ENCODE peak calls at places on chromosomes 5 and 9, in six cellular contexts. S is RPMI7951; X is stimulated activated CD4-positive, alpha-beta T cell treated with anti-CD3 and anti-CD28 coated beads, Interleukin-12 subunit alpha, Interleukin-12 subunit beta, amount 100 ng/mL, for 4 hours; P is anterior cingulate cortex; N is CD8-positive, alpha-beta memory T cell; J is Right ventricle myocardium superior. F is an unnamed sample.

GRCh38 chr9:129703121-129703520 is 37.7 kb downstream of the PRRX2 start:
- DNase-seq in X (no peak), S (no peak), N (no peak), P (no peak), J (no peak), F (no peak)

GRCh38 chr9:5608298-5609254 is 20.3 kb upstream of the RIC1 start:
- DNase-seq in N (no peak), S (peak), P (no peak), J (no peak), X (no peak), F (no peak)

GRCh38 chr9:114403153-114403756 is 15.5 kb upstream of the AKNA start:
- DNase-seq in P (no peak), X (no peak), S (no peak), J (no peak), N (no peak), F (no peak)

GRCh38 chr5:178839319-178839704 is 20.4 kb upstream of the ZNF354B start:
- DNase-seq in S (no peak), X (peak), P (no peak), J (peak), N (no peak), F (no peak)

GRCh38 chr5:168600409-168600808 is 21.2 kb upstream of the PANK3 start:
- DNase-seq in N (no peak), J (no peak), P (no peak), S (peak), X (no peak), F (no peak)

GRCh38 chr5:42993516-42994284 is 46.4 kb downstream of the ANXA2R start:
- DNase-seq in X (no peak), P (no peak), J (peak), S (peak), N (peak), F (no peak)

GRCh38 chr9:133674091-133674490 is 37.9 kb downstream of the DBH start:
- DNase-seq in S (no peak), P (no peak), N (no peak), J (peak), X (no peak), F (no peak)

GRCh38 chr9:115216873-115217272 is 98.9 kb upstream of the TNC start:
- DNase-seq in P (no peak), S (no peak), J (no peak), X (no peak), N (no peak), F (no peak)

GRCh38 chr9:19493174-19493811 is 84.5 kb downstream of the ACER2 start:
- DNase-seq in S (peak), P (no peak), J (peak), X (peak), N (peak), F (peak)

GRCh38 chr5:54257366-54258118 is 52.8 kb downstream of the ARL15 start:
- DNase-seq in P (no peak), S (no peak), N (no peak), X (no peak), J (no peak), F (no peak)

GRCh38 chr5:177335043-177335700 is 16.3 kb downstream of the LMAN2 start:
- DNase-seq in S (no peak), N (no peak), P (no peak), J (peak), X (no peak), F (no peak)

GRCh38 chr5:81819556-81820314 is 68.8 kb upstream of the SSBP2 start:
- DNase-seq in J (no peak), S (peak), N (no peak), P (no peak), X (no peak), F (no peak)

GRCh38 chr5:61802456-61802855 is 470.4 kb downstream of the ZSWIM6 start:
- DNase-seq in S (no peak), P (no peak), N (no peak), X (no peak), J (no peak), F (no peak)

GRCh38 chr9:16267336-16268036 is 603.0 kb downstream of the BNC2 start:
- DNase-seq in S (peak), J (no peak), P (no peak), X (no peak), N (no peak), F (no peak)

F was measured in cerebellum.